ENCODE peak calls at places on chromosomes 7 and 10, in four cellular contexts. One of them, this sample, is unnamed.

GRCh38 chr10:31261502-31262311 is 57.3 kb upstream of the ZEB1 start:
- DNase-seq in ovary: no peak
- DNase-seq in neuronal stem cell: no peak
- DNase-seq in GM23248: peak; percentile 89
- DNase-seq in this sample: no peak

GRCh38 chr10:94292448-94293118 is 70.2 kb downstream of the NOC3L start:
- DNase-seq in neuronal stem cell: no peak
- DNase-seq in ovary: peak; percentile 20
- DNase-seq in GM23248: peak; percentile 80
- DNase-seq in this sample: no peak

GRCh38 chr10:68925489-68925888 is 24.4 kb downstream of the DDX50 start:
- DNase-seq in ovary: no peak
- DNase-seq in neuronal stem cell: no peak
- DNase-seq in GM23248: no peak
- DNase-seq in this sample: no peak

GRCh38 chr7:152883858-152884257 is 124.3 kb downstream of the ACTR3B start:
- DNase-seq in GM23248: no peak
- DNase-seq in neuronal stem cell: no peak
- DNase-seq in ovary: no peak
- DNase-seq in this sample: peak; percentile 43

GRCh38 chr7:101717986-101718746 is 89.1 kb upstream of the MYL10 start:
- DNase-seq in neuronal stem cell: no peak
- DNase-seq in GM23248: peak; percentile 73
- DNase-seq in ovary: no peak
- DNase-seq in this sample: no peak

GRCh38 chr7:147070886-147071285 is 954.3 kb downstream of the CNTNAP2 start:
- DNase-seq in neuronal stem cell: no peak
- DNase-seq in GM23248: no peak
- DNase-seq in ovary: no peak
- DNase-seq in this sample: no peak

GRCh38 chr10:126290232-126290631 is 98.0 kb downstream of the ADAM12 start:
- DNase-seq in GM23248: no peak
- DNase-seq in neuronal stem cell: no peak
- DNase-seq in ovary: no peak
- DNase-seq in this sample: no peak

GRCh38 chr10:114408968-114409444 is 4.7 kb upstream of the AFAP1L2 start:
- DNase-seq in neuronal stem cell: no peak
- DNase-seq in GM23248: no peak
- DNase-seq in ovary: no peak
- DNase-seq in this sample: no peak

GRCh38 chr10:63707254-63707910 is 186.2 kb downstream of the REEP3 start:
- DNase-seq in GM23248: peak; percentile 98
- DNase-seq in neuronal stem cell: no peak
- DNase-seq in ovary: no peak
- DNase-seq in this sample: no peak

GRCh38 chr7:11831727-11832495 is at the start of gene THSD7A:
- DNase-seq in ovary: peak; percentile 14
- DNase-seq in GM23248: peak; percentile 69
- DNase-seq in neuronal stem cell: peak; percentile 63
- DNase-seq in this sample: peak; percentile 79

GRCh38 chr10:117165557-117166419 is 27.7 kb upstream of the VAX1 start:
- DNase-seq in neuronal stem cell: peak; percentile 75
- DNase-seq in GM23248: peak; percentile 77
- DNase-seq in ovary: no peak
- DNase-seq in this sample: peak; percentile 87

GRCh38 chr10:73577788-73578187 is 13.4 kb downstream of the USP54 start:
- DNase-seq in neuronal stem cell: no peak
- DNase-seq in GM23248: peak; percentile 70
- DNase-seq in ovary: peak; percentile 61
- DNase-seq in this sample: no peak

GRCh38 chr10:132075909-132076577 is 10.3 kb downstream of the JAKMIP3 start:
- DNase-seq in ovary: no peak
- DNase-seq in neuronal stem cell: no peak
- DNase-seq in GM23248: no peak
- DNase-seq in this sample: no peak

GRCh38 chr7:27921081-27921836 is 181.3 kb downstream of the TAX1BP1 start:
- DNase-seq in GM23248: peak; percentile 82
- DNase-seq in ovary: peak; percentile 15
- DNase-seq in neuronal stem cell: peak; percentile 70
- DNase-seq in this sample: no peak

GRCh38 chr7:87152897-87153641 is 816 bp downstream of the DMTF1 start:
- DNase-seq in ovary: peak; percentile 23
- DNase-seq in neuronal stem cell: no peak
- DNase-seq in GM23248: peak; percentile 67
- DNase-seq in this sample: no peak

GRCh38 chr7:45147858-45148652 is 9.5 kb upstream of the RAMP3 start:
- DNase-seq in neuronal stem cell: no peak
- DNase-seq in ovary: no peak
- DNase-seq in GM23248: no peak
- DNase-seq in this sample: no peak

GRCh38 chr10:120945801-120946302 is 94.7 kb downstream of the WDR11 start:
- DNase-seq in neuronal stem cell: no peak
- DNase-seq in GM23248: peak; percentile 27
- DNase-seq in ovary: peak; percentile 22
- DNase-seq in this sample: no peak

GRCh38 chr7:122532406-122533269 is 166.3 kb downstream of the RNF133 start:
- DNase-seq in ovary: no peak
- DNase-seq in GM23248: peak; percentile 33
- DNase-seq in neuronal stem cell: no peak
- DNase-seq in this sample: no peak

GRCh38 chr7:131265227-131265626 is 62.4 kb upstream of the MKLN1 start:
- DNase-seq in ovary: no peak
- DNase-seq in GM23248: no peak
- DNase-seq in neuronal stem cell: no peak
- DNase-seq in this sample: no peak

GRCh38 chr7:22049848-22050247 is 104.1 kb upstream of the CDCA7L start:
- DNase-seq in GM23248: no peak
- DNase-seq in neuronal stem cell: no peak
- DNase-seq in ovary: no peak
- DNase-seq in this sample: no peak

GRCh38 chr10:101694674-101695403 is at the start of gene FBXW4:
- DNase-seq in GM23248: peak; percentile 72
- DNase-seq in neuronal stem cell: peak; percentile 32
- DNase-seq in ovary: peak; percentile 42
- DNase-seq in this sample: peak; percentile 84

GRCh38 chr7:140230862-140231778 is 54.3 kb upstream of the KDM7A start:
- DNase-seq in neuronal stem cell: peak; percentile 50
- DNase-seq in GM23248: peak; percentile 56
- DNase-seq in ovary: no peak
- DNase-seq in this sample: peak; percentile 88

GRCh38 chr7:140230517-140230861 is 53.7 kb upstream of the KDM7A start:
- DNase-seq in ovary: no peak
- DNase-seq in GM23248: peak; percentile 64
- DNase-seq in neuronal stem cell: peak; percentile 4
- DNase-seq in this sample: no peak

GRCh38 chr7:140231779-140232491 is 55.2 kb upstream of the KDM7A start:
- DNase-seq in GM23248: no peak
- DNase-seq in ovary: no peak
- DNase-seq in neuronal stem cell: no peak
- DNase-seq in this sample: no peak

GRCh38 chr7:140229591-140230516 is 53.1 kb upstream of the KDM7A start:
- DNase-seq in GM23248: no peak
- DNase-seq in ovary: no peak
- DNase-seq in neuronal stem cell: peak; percentile 12
- DNase-seq in this sample: peak; percentile 74

DNA sequence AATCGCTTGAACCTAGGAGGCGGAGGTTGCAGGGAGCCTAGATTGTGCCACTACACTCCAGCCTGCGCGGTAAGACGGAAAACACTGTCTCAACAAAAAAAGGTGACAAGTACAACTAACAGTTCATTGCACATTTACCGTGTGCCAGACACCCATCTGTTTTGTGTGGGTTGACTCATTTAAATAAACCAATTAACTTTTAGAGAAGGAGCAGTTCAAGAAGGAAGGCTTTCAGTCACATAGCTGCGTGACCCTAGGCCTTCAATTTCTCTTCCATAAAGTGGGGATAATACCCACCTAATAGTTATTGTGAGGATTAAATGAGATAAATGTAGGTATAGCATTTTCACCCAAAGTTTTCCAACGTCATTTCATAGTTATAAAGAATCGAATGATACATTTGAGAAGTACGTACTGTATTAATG is 52.3 kb upstream of the KDM7A start:
- DNase-seq in neuronal stem cell: no peak
- DNase-seq in GM23248: no peak
- DNase-seq in ovary: no peak
- DNase-seq in this sample: no peak
- H3K27ac ChIP-seq in neuronal stem cell: no peak overlapping the region
- H3K27ac ChIP-seq in GM23248: no peak overlapping the region
- H3K27ac ChIP-seq in ovary: no peak overlapping the region
- H3K27ac ChIP-seq in this sample: no peak overlapping the region

GRCh38 chr10:53702489-53702888 is 929.9 kb upstream of the MBL2 start:
- DNase-seq in GM23248: no peak
- DNase-seq in ovary: no peak
- DNase-seq in neuronal stem cell: no peak
- DNase-seq in this sample: no peak

GRCh38 chr10:53699231-53699630 is 926.6 kb upstream of the MBL2 start:
- DNase-seq in GM23248: no peak
- DNase-seq in ovary: no peak
- DNase-seq in neuronal stem cell: no peak
- DNase-seq in this sample: no peak

GRCh38 chr10:53699684-53700083 is 927.1 kb upstream of the MBL2 start:
- DNase-seq in neuronal stem cell: no peak
- DNase-seq in GM23248: no peak
- DNase-seq in ovary: no peak
- DNase-seq in this sample: no peak

GRCh38 chr10:53700227-53700626 is 927.6 kb upstream of the MBL2 start:
- DNase-seq in neuronal stem cell: no peak
- DNase-seq in GM23248: no peak
- DNase-seq in ovary: no peak
- DNase-seq in this sample: no peak

GRCh38 chr10:53697038-53697437 is 924.5 kb upstream of the MBL2 start:
- DNase-seq in GM23248: no peak
- DNase-seq in neuronal stem cell: no peak
- DNase-seq in ovary: no peak
- DNase-seq in this sample: no peak
- H3K27ac ChIP-seq in GM23248: no peak overlapping the region
- H3K27ac ChIP-seq in neuronal stem cell: no peak overlapping the region
- H3K27ac ChIP-seq in ovary: no peak overlapping the region
- H3K27ac ChIP-seq in this sample: no peak overlapping the region

DNA sequence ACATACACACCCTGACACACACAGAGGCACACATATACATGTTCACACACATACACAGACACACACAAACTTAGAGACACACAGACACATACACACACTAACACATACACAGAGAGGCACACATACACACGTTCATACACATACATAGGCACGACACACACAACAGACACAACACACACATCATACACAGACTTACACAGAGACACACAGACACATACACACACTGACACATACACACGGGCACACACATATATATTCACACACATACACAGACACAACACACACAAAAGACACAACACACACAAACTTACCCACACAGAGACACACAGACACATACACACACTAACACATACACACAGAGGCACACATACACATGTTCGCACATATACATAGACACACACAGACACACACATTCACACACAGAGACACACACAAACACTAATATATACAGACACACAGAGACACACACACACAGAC is 17.6 kb upstream of the KLF6 start:
- DNase-seq in neuronal stem cell: no peak
- DNase-seq in GM23248: no peak
- DNase-seq in ovary: no peak
- DNase-seq in this sample: no peak
- H3K27ac ChIP-seq in neuronal stem cell: no peak overlapping the region
- H3K27ac ChIP-seq in GM23248: no peak overlapping the region
- H3K27ac ChIP-seq in ovary: no peak overlapping the region
- H3K27ac ChIP-seq in this sample: no peak overlapping the region

DNA sequence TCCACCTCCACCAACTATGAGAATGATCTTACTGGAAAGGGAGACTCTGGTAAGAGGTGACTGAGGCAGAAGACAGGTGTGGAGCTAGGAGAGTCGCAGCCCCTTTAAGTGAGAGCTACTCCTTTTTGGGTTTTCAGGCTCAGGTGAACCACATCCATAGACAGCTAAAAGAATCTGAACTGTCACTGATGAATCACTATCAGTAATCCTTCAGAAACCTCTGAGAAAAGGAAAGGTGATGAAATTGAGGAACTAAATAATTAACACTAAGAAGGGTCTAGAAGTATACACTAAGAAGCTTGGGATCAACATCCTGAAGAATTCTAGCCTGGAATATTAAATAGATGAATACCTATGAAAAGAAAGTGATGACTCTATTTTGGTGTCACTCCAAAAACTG is 83.0 kb downstream of the SORBS1 start:
- DNase-seq in GM23248: no peak
- DNase-seq in ovary: no peak
- DNase-seq in neuronal stem cell: no peak
- DNase-seq in this sample: no peak
- H3K27ac ChIP-seq in GM23248: no peak overlapping the region
- H3K27ac ChIP-seq in ovary: no peak overlapping the region
- H3K27ac ChIP-seq in neuronal stem cell: no peak overlapping the region
- H3K27ac ChIP-seq in this sample: no peak overlapping the region

GRCh38 chr10:74824184-74825032 is 2.0 kb upstream of the KAT6B start:
- DNase-seq in ovary: no peak
- DNase-seq in neuronal stem cell: no peak
- DNase-seq in GM23248: peak; percentile 46
- DNase-seq in this sample: no peak
- H3K27ac ChIP-seq in ovary: peak overlapping the region; percentile 92
- H3K27ac ChIP-seq in neuronal stem cell: peak overlapping the region; percentile 99
- H3K27ac ChIP-seq in GM23248: no peak overlapping the region
- H3K27ac ChIP-seq in this sample: peak overlapping the region; percentile 71

GRCh38 chr10:4650109-4650508 is 175.9 kb upstream of the AKR1E2 start:
- DNase-seq in GM23248: peak; percentile 36
- DNase-seq in ovary: no peak
- DNase-seq in neuronal stem cell: no peak
- DNase-seq in this sample: no peak

GRCh38 chr10:4651404-4652037 is 174.5 kb upstream of the AKR1E2 start:
- DNase-seq in ovary: no peak
- DNase-seq in GM23248: peak; percentile 20
- DNase-seq in neuronal stem cell: no peak
- DNase-seq in this sample: no peak

GRCh38 chr10:4648968-4649367 is 177.0 kb upstream of the AKR1E2 start:
- DNase-seq in GM23248: no peak
- DNase-seq in ovary: no peak
- DNase-seq in neuronal stem cell: no peak
- DNase-seq in this sample: no peak

GRCh38 chr10:4652111-4653010 is 173.6 kb upstream of the AKR1E2 start:
- DNase-seq in neuronal stem cell: no peak
- DNase-seq in GM23248: no peak
- DNase-seq in ovary: no peak
- DNase-seq in this sample: no peak

GRCh38 chr10:4650572-4650971 is 175.4 kb upstream of the AKR1E2 start:
- DNase-seq in ovary: no peak
- DNase-seq in neuronal stem cell: no peak
- DNase-seq in GM23248: peak; percentile 80
- DNase-seq in this sample: no peak
- H3K27ac ChIP-seq in ovary: no peak overlapping the region
- H3K27ac ChIP-seq in neuronal stem cell: no peak overlapping the region
- H3K27ac ChIP-seq in GM23248: peak overlapping the region; percentile 72
- H3K27ac ChIP-seq in this sample: no peak overlapping the region

GRCh38 chr7:6589151-6589828 is 531 bp upstream of the INTS15 start:
- DNase-seq in neuronal stem cell: no peak
- DNase-seq in ovary: no peak
- DNase-seq in GM23248: no peak
- DNase-seq in this sample: no peak
- H3K27ac ChIP-seq in neuronal stem cell: no peak overlapping the region
- H3K27ac ChIP-seq in ovary: peak overlapping the region; percentile 70
- H3K27ac ChIP-seq in GM23248: no peak overlapping the region
- H3K27ac ChIP-seq in this sample: no peak overlapping the region

This sample was measured in H1.